ENCODE peak calls at places on chromosomes 5 and 9, in six cellular contexts. K, H, M, A, N and T are unnamed samples.

GRCh38 chr9:18185196-18185595 is 288.8 kb upstream of the ADAMTSL1 start:
- DNase-seq in K (no peak), N (no peak), A (no peak), H (peak; percentile 2), M (no peak), T (no peak)

GRCh38 chr9:81427870-81428269 is 261.5 kb downstream of the TLE1 start:
- DNase-seq in H (peak; percentile 17), K (no peak), N (no peak), A (no peak), M (no peak), T (no peak)

GRCh38 chr9:30301271-30301963 is 2083.0 kb upstream of the ACO1 start:
- DNase-seq in N (peak; percentile 50), A (no peak), H (no peak), K (no peak), M (peak; percentile 74), T (no peak)

GRCh38 chr5:134176523-134177196 is at the start of gene SKP1:
- DNase-seq in H (peak; percentile 87), N (peak; percentile 66), M (peak; percentile 87), A (peak; percentile 75), K (peak; percentile 94), T (peak; percentile 91)

GRCh38 chr5:8756498-8757084 is 789.3 kb downstream of the SEMA5A start:
- DNase-seq in K (peak; percentile 59), M (peak; percentile 56), H (peak; percentile 66), N (no peak), A (no peak), T (no peak)

GRCh38 chr5:135116146-135116545 is 82.1 kb upstream of the PITX1 start:
- DNase-seq in N (peak; percentile 28), H (no peak), M (no peak), A (no peak), K (no peak), T (no peak)

GRCh38 chr5:159031513-159031912 is 68.2 kb downstream of the EBF1 start:
- DNase-seq in A (no peak), N (no peak), K (no peak), H (peak; percentile 33), M (peak; percentile 21), T (no peak)

GRCh38 chr9:100108572-100108971 is 9.5 kb downstream of the INVS start:
- DNase-seq in N (no peak), A (no peak), K (no peak), H (no peak), M (no peak), T (no peak)

GRCh38 chr9:36632892-36633291 is 60.2 kb downstream of the MELK start:
- DNase-seq in M (peak; percentile 17), N (no peak), H (peak; percentile 58), K (peak; percentile 74), A (no peak), T (no peak)

DNA sequence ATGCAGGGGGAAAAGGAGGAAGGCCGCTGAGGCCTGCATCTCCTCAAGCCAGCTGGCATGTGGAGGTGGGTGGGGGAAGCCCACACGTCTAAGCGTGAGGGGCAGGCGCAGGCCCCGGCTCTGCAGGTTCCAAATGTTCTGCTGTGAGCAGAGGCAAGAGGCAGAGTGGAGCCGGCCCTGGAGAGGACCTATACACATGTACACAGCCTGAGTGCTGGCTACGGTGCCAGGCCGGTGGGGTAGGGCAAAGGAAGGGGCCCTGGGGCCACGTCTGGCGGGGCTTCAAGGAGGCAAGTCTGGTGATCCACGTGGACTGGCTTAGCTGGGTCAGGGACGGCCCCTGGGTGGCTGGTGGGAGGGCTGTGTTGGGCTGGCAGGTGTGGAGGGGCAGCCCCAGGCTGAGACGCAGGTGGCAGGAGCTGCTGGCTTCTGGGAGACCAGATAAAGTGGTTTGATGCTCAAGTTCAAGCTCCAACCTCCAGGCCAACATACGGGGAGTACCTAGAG is 26.4 kb downstream of the LPCAT1 start:
- DNase-seq in K (no peak), N (no peak), H (no peak), M (no peak), A (no peak), T (no peak)
- H3K4me1 ChIP-seq in K (peaks cover 62% of the 10 kb centered on the region), N (no peaks in the 10 kb centered on the region), H (peaks cover under 1% of the 10 kb centered on the region), M (no peaks in the 10 kb centered on the region), A (no peaks in the 10 kb centered on the region), T (no peaks in the 10 kb centered on the region)

DNA sequence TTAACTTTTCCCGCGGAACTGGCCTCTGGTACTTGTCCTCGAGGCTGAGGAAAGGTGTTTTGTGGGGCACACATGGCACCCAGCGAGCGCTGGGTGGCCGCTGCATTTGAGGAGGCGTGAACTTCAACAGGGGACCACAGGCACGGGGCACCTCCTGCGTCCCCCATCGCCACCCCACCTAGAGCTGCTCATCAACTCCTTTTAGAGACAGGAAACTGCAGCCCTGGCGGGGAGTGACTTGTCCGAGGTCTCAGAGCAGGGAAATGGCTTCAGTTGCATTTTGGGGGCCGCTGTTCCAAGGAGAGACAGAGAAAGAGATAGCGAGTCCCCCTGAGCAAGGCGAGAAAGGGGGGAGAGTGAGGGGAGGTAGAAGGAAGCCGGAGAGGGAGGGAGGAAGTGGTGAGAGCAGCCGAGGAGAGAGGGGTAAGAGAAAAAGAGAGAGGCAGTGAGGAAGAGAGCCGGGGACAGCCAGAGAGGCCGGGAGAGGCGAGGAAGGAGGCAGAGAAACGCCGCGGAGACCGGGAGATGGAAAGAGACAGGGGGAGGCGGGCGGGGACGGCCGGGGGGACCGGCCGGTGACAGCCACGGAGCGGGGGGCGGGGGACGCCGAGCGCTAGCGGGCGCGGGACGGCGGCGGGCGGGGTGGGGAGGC is 12.5 kb upstream of the LHX2 start:
- DNase-seq in A (no peak), N (no peak), M (peak; percentile 59), H (peak; percentile 71), K (no peak), T (no peak)
- H3K4me3 ChIP-seq in A (peak overlapping the region; percentile 30), N (no peak overlapping the region), M (peak overlapping the region; percentile 55), H (peak overlapping the region; percentile 54), K (no peak overlapping the region), T (peak overlapping the region; percentile 30)

GRCh38 chr9:109862452-109862851 is 82.5 kb downstream of the PALM2AKAP2 start:
- DNase-seq in H (peak; percentile 44), K (no peak), A (no peak), M (no peak), N (no peak), T (no peak)

GRCh38 chr9:109865521-109865920 is 85.5 kb downstream of the PALM2AKAP2 start:
- DNase-seq in H (no peak), M (no peak), A (no peak), N (no peak), K (no peak), T (no peak)

GRCh38 chr9:109861499-109861898 is 81.5 kb downstream of the PALM2AKAP2 start:
- DNase-seq in K (no peak), M (no peak), H (no peak), A (no peak), N (no peak), T (no peak)

GRCh38 chr9:109861918-109862317 is 81.9 kb downstream of the PALM2AKAP2 start:
- DNase-seq in N (no peak), H (no peak), M (no peak), K (no peak), A (no peak), T (no peak)

GRCh38 chr9:109863961-109864360 is 84.0 kb downstream of the PALM2AKAP2 start:
- DNase-seq in N (no peak), M (no peak), H (no peak), K (no peak), A (no peak), T (no peak)
- H3K27me3 ChIP-seq in N (no peaks in the 10 kb centered on the region), M (no peaks in the 10 kb centered on the region), H (no peaks in the 10 kb centered on the region), K (no peaks in the 10 kb centered on the region), A (no peaks in the 10 kb centered on the region), T (no peaks in the 10 kb centered on the region)

GRCh38 chr5:173888473-173889135 is 455 bp downstream of the CPEB4 start:
- DNase-seq in H (peak; percentile 41), A (no peak), K (no peak), M (peak; percentile 29), N (no peak), T (peak; percentile 26)

GRCh38 chr5:173886157-173886556 is 2.0 kb upstream of the CPEB4 start:
- DNase-seq in N (no peak), H (no peak), M (no peak), K (no peak), A (no peak), T (no peak)

GRCh38 chr5:173890195-173890951 is 2.2 kb downstream of the CPEB4 start:
- DNase-seq in K (no peak), H (peak; percentile 56), A (no peak), M (peak; percentile 72), N (no peak), T (peak; percentile 34)

GRCh38 chr5:173885481-173886010 is 2.6 kb upstream of the CPEB4 start:
- DNase-seq in N (no peak), K (no peak), M (no peak), A (no peak), H (no peak), T (peak; percentile 73)

DNA sequence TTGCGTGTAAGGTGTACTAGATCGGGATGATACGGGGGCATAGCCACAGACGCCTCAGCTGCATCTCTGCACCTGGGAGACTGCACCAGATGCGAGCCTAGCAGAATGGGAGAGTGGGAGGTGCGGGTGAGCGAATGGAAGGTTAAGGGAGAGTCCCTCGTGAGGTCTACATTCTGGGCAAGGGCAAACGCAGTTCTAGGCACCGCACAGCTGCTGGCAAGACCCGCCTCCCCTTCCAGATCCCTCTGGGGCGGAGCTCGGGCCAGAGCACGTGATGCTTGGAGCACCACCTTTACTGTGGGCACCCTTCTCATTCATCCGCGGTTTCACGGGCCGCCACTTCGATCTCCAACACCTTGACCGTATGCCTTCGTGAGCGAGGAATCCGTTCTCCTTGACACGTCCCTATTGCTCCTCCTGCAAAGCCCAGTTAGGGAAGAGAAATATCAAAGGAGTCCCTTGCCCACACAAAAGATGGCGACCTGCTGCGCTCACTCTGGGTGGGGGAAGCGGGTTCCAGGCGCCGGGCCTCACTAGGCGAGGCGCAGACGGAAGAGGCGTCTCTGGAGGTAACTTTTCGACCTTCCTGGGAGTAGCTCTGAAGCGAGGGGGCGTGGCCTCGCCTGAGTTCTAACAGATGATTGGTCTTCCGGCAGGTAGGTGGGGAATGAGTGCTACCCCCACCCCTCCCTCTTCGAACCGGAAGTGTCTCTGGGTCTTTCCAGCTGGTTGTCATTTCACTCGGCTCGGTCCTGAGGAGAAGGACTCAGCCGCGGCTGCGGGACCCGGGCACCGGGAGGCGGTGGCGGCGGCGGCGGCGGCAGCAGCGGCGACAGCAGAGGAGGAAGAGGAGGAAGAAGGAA is at the start of gene CPEB4:
- DNase-seq in M (peak; percentile 100), K (peak; percentile 99), A (peak; percentile 99), H (peak; percentile 100), N (peak; percentile 99), T (peak; percentile 99)
- H3K4me1 ChIP-seq in M (peaks cover 37% of the 10 kb centered on the region), K (peaks cover 33% of the 10 kb centered on the region), A (no peaks in the 10 kb centered on the region), H (peaks cover 42% of the 10 kb centered on the region), N (no peaks in the 10 kb centered on the region), T (peaks cover 37% of the 10 kb centered on the region)

DNA sequence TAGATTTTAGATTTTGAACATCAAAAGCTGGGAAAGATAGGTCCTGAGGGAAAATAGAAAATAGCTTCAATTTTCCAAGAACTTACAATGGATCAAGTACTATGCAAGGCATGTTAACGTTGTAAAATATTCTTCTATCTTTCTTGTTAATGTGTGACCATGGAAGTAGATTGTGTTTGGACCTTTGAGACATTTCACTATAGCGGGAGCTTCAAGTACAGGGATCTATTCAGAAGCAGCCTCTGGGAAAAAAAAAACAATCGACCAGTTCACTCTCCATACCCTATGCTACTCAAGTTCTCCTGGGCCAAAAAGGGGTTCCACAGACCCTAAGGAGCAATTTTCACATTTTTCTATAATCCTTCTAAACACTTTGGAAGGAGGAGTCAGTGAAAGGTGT is 54.1 kb upstream of the ATP10B start:
- DNase-seq in M (no peak), K (no peak), N (no peak), A (no peak), H (no peak), T (no peak)
- H3K4me3 ChIP-seq in M (no peak overlapping the region), K (no peak overlapping the region), N (no peak overlapping the region), A (no peak overlapping the region), H (no peak overlapping the region), T (no peak overlapping the region)